ENCODE peak calls at places on chromosomes 4 and X, in five cellular contexts. K is AG04449, S is kidney epithelial cell, U is iris pigment epithelial cell, G is OCI-LY7. M is an unnamed sample.

GRCh38 chr4:52234539-52235174 is 183.6 kb downstream of the SPATA18 start:
- DNase-seq in K (peak; percentile 14), S (no peak), U (peak; percentile 41), G (no peak), M (no peak)

GRCh38 chr4:78288327-78288726 is 231.2 kb downstream of the FRAS1 start:
- DNase-seq in K (peak; percentile 71), S (no peak), U (no peak), G (no peak), M (no peak)

GRCh38 chrX:15395794-15396193 is 11.6 kb upstream of the VEGFD start:
- DNase-seq in K (no peak), S (no peak), U (no peak), G (no peak), M (no peak)

GRCh38 chr4:21013501-21013900 is 313.2 kb downstream of the PACRGL start:
- DNase-seq in K (no peak), S (no peak), U (peak; percentile 45), G (no peak), M (no peak)

GRCh38 chrX:12984629-12985303 is 9.9 kb downstream of the TMSB4X start:
- DNase-seq in K (no peak), S (no peak), U (peak; percentile 73), G (no peak), M (no peak)

GRCh38 chrX:2632533-2633504 is 58.3 kb upstream of the CD99 start:
- DNase-seq in K (no peak), S (no peak), U (peak; percentile 15), G (peak; percentile 55), M (peak; percentile 11)

GRCh38 chr4:87838207-87838606 is 5.4 kb downstream of the MEPE start:
- DNase-seq in K (no peak), S (no peak), U (peak; percentile 25), G (no peak), M (no peak)

GRCh38 chr4:55272102-55272501 is 73.9 kb upstream of the SRD5A3 start:
- DNase-seq in K (no peak), S (no peak), U (no peak), G (no peak), M (no peak)

GRCh38 chr4:75552452-75552851 is 3.4 kb upstream of the ODAPH start:
- DNase-seq in K (no peak), S (no peak), U (no peak), G (no peak), M (no peak)

GRCh38 chr4:3257691-3258482 is 8.9 kb downstream of the MSANTD1 start:
- DNase-seq in K (no peak), S (peak; percentile 18), U (peak; percentile 55), G (no peak), M (no peak)